ENCODE peak calls at places on chromosomes 7 and 10, in four cellular contexts. V is HFFc6, T is foreskin fibroblast, X is brain microvascular endothelial cell. O is an unnamed sample.

GRCh38 chr7:69429817-69430501 is 168.3 kb upstream of the AUTS2 start:
- DNase-seq in T (no peak), X (no peak), V (no peak), O (no peak)

GRCh38 chr7:64113981-64114380 is 68.7 kb downstream of the ZNF727 start:
- DNase-seq in T (no peak), V (no peak), X (no peak), O (no peak)

GRCh38 chr10:104640339-104641149 is 546 bp upstream of the SORCS3 start:
- DNase-seq in X (no peak), V (no peak), T (no peak), O (no peak)

GRCh38 chr7:45622058-45622457 is 47.9 kb downstream of the ADCY1 start:
- DNase-seq in X (no peak), T (no peak), V (no peak), O (no peak)

GRCh38 chr10:96828609-96829008 is 3.5 kb upstream of the LCOR start:
- DNase-seq in V (no peak), X (no peak), T (no peak), O (no peak)

GRCh38 chr10:36023939-36024338 is 381.8 kb upstream of the FZD8 start:
- DNase-seq in X (peak), T (peak), V (peak), O (no peak)

GRCh38 chr7:75531359-75531821 is 39.3 kb downstream of the SPDYE5 start:
- DNase-seq in X (no peak), T (peak), V (no peak), O (no peak)

GRCh38 chr10:37634351-37634880 is 223.0 kb downstream of the ZNF248 start:
- DNase-seq in X (no peak), T (no peak), V (no peak), O (no peak)

GRCh38 chr10:125201108-125201524 is 40.8 kb upstream of the CTBP2 start:
- DNase-seq in T (peak), V (peak), X (peak), O (no peak)

GRCh38 chr7:72032934-72033333 is 379.2 kb downstream of the CALN1 start:
- DNase-seq in T (no peak), X (no peak), V (no peak), O (no peak)

GRCh38 chr10:63865210-63865609 is 344.0 kb downstream of the REEP3 start:
- DNase-seq in V (no peak), X (no peak), T (no peak), O (no peak)

GRCh38 chr10:114662651-114663217 is 4.7 kb upstream of the ABLIM1 start:
- DNase-seq in X (no peak), V (no peak), T (no peak), O (no peak)

GRCh38 chr7:101669307-101669706 is 40.2 kb upstream of the MYL10 start:
- DNase-seq in V (no peak), T (no peak), X (no peak), O (no peak)

GRCh38 chr7:33893377-33893776 is 12.0 kb upstream of the BMPER start:
- DNase-seq in V (no peak), X (no peak), T (no peak), O (no peak)

GRCh38 chr7:64183126-64183742 is 23.8 kb upstream of the ZNF735 start:
- DNase-seq in T (no peak), V (no peak), X (no peak), O (no peak)

GRCh38 chr10:119931873-119932272 is 39.3 kb downstream of the SEC23IP start:
- DNase-seq in V (no peak), X (no peak), T (no peak), O (no peak)

GRCh38 chr10:33010132-33011037 is 52.4 kb upstream of the ITGB1 start:
- DNase-seq in X (peak), T (peak), V (peak), O (no peak)

GRCh38 chr7:64876792-64877713 is 26.0 kb upstream of the ZNF273 start:
- DNase-seq in V (no peak), X (peak), T (no peak), O (peak)

GRCh38 chr7:28855538-28856217 is 102.5 kb downstream of the TRIL start:
- DNase-seq in X (peak), V (peak), T (peak), O (no peak)

GRCh38 chr10:89653410-89653828 is 8.4 kb upstream of the PANK1 start:
- DNase-seq in X (peak), T (no peak), V (no peak), O (no peak)

GRCh38 chr10:80611481-80611880 is 73.8 kb downstream of the SH2D4B start:
- DNase-seq in X (no peak), V (no peak), T (no peak), O (no peak)

GRCh38 chr7:30351724-30352123 is 67.3 kb downstream of the ZNRF2 start:
- DNase-seq in V (no peak), X (no peak), T (no peak), O (no peak)

GRCh38 chr7:13945670-13946069 is 43.8 kb downstream of the ETV1 start:
- DNase-seq in X (no peak), V (no peak), T (no peak), O (no peak)

GRCh38 chr10:97053285-97053684 is 132.5 kb downstream of the SLIT1 start:
- DNase-seq in V (no peak), T (no peak), X (no peak), O (no peak)

GRCh38 chr7:70571403-70571911 is 560.5 kb upstream of the GALNT17 start:
- DNase-seq in X (peak), T (no peak), V (no peak), O (no peak)

GRCh38 chr7:80181411-80181810 is 46.8 kb downstream of the GNAI1 start:
- DNase-seq in X (no peak), V (no peak), T (no peak), O (no peak)

GRCh38 chr7:143023047-143023446 is 3.9 kb downstream of the OR9A2 start:
- DNase-seq in V (no peak), X (no peak), T (no peak), O (no peak)

GRCh38 chr10:117537436-117537903 is 5.1 kb upstream of the EMX2 start:
- DNase-seq in T (peak), X (no peak), V (no peak), O (no peak)

GRCh38 chr7:100465702-100466311 is 1.7 kb upstream of the SPACDR start:
- DNase-seq in X (peak), V (peak), T (peak), O (no peak)

GRCh38 chr10:76251773-76252617 is 820.6 kb downstream of the LRMDA start:
- DNase-seq in X (no peak), V (peak), T (peak), O (no peak)

GRCh38 chr10:90751107-90751997 is 106.5 kb downstream of the HTR7 start:
- DNase-seq in T (peak), X (peak), V (peak), O (no peak)

GRCh38 chr7:22630069-22630468 is 96.9 kb upstream of the IL6 start:
- DNase-seq in V (no peak), T (no peak), X (no peak), O (no peak)

GRCh38 chr10:125054664-125055273 is 105.6 kb downstream of the CTBP2 start:
- DNase-seq in T (no peak), X (no peak), V (no peak), O (no peak)

GRCh38 chr10:74032900-74033655 is 35.2 kb downstream of the VCL start:
- DNase-seq in V (no peak), T (no peak), X (no peak), O (no peak)

GRCh38 chr7:155644178-155644970 is at the start of gene RBM33:
- DNase-seq in T (peak), V (peak), X (peak), O (no peak)

DNA sequence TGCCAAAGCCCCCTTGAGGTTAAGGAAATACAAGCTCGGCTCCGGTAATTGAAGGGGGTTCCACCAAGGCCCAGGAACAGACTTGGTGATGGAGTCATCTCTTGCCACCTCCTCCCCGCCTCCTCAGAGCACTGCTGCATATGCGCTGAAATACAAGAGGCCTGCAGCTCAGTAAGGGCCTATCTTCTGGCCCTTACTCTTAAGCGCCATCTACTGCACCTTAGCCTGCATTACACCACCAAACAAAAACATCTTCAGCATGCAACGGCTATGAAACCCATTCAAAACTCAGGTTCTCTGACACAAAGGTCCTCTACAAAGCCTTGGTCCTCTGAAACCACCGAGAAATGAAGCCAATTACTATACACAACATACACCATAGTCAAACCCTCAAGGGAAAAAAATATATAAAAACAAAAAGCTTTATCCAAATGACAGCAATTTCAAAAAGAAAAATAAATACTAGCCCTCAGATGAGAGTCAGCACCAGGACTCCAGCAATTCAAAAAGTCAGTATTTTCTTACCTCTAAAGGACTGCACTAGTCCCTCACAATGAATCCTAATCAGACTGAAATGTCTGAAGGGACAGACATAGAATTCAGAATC is 176.8 kb upstream of the TBX20 start:
- DNase-seq in X (no peak), V (no peak), T (no peak), O (no peak)
- TF ChIP-seq CTCF in X (peak), V (peak), T (peak), O (peak)

GRCh38 chr7:19621740-19622139 is 87.1 kb downstream of the POLR1F start:
- DNase-seq in T (no peak), V (no peak), X (peak), O (no peak)
- TF ChIP-seq CTCF in T (no peak), V (no peak), X (peak), O (peak)

DNA sequence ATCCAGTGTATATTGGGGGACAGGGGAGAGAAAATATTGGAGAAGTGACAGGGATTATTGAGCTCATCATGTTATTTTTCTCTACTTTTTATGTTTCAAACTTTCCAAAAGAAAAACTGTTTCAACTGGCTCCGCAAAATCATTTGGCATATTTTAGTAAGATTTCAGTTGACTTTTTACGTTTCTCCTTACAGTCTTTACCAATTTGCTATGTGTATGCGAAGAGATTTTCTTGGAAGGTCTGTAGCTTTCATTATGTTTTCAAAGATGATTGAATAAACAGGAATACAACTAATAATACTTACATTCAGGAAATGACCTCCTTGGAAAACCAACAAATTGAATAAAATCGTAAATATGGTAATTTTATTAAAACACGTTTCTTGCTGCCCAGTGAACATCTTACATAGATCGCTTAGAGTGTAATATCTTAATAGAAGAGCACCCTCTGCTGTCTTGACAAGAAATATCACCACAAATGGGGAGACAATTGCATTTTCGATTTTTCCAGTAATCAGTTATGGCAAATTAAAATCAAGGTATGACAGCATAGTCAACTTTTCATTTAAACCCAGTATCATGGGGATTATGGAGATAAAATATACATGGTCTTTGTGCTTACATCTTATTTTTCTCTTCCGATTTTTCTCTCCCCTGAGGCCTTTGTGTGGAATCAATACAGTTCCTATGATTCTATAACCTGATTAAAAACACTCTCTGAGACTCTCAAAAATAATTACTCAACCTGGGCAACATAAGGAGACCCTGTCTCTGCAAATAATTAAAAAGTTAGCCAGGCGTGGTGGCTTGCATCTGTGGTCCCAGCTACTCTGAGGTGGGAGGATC is 43.1 kb downstream of the MBL2 start:
- DNase-seq in X (no peak), T (peak), V (peak), O (no peak)
- TF ChIP-seq CTCF in X (peak), T (peak), V (peak), O (peak)

DNA sequence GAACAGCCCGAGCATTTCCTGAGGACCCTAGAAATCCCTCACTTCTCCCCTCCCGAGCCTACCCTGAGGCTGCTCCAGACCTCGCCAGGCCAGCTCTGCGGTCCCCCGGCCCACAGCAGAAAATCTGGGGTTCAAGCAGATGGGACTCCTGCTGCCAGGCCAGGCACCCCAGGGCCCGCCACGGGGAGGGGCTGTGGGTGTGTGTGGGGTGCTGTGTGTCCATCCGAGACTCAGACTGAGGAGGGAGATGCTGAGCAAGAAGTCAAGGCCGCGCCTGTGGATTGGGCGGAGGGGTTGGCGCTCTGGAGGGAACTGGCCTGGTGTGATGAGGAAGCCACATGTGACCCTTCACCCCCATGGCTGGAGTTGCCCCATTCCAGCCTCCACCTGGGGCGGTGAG is 51.1 kb downstream of the YKT6 start:
- DNase-seq in X (no peak), V (no peak), T (no peak), O (no peak)
- TF ChIP-seq CTCF in X (no peak), V (no peak), T (no peak), O (no peak)

GRCh38 chr10:110208614-110209398 is 1.4 kb downstream of the MXI1 start:
- DNase-seq in V (peak), X (no peak), T (peak), O (no peak)
- TF ChIP-seq CTCF in V (peak), X (peak), T (peak), O (peak)

DNA sequence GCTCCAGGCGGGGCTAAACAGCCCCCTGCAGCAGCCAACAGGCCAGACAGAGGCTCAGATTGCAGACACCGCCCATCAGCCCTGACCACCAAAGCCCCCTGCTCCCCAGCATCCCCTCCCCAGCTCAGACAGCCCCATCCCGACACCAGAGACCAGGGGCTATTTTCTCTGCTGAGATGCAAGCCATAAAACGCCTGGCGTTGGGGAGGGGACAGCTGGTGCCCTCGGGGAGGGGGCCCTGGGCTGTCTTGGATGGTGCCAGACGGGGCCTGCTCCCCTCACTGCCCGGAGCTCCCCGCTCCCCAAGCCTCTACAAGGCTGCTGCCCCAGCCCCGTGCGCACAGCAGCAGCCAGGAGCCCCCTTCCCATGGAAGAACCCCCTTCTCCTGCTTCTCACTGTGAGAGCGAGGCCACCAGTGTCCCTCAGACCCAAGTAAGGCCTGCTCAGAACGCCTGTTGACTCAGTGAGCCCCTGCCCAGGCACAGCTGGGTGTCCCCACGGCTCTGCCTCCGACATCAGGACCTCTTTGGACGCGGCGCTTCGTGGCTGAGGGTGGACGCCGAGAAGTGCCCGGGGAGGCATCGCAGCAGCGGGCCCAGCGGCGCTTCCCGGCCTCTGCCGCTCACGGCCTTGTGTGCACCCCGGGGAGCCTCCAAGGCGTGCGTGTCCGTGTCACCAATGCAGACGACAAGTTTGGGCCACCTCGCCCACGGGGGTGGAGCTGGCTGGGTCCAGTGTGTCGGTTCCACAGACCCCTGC is 32.0 kb downstream of the GET4 start:
- DNase-seq in T (no peak), X (no peak), V (no peak), O (no peak)
- TF ChIP-seq CTCF in T (no peak), X (no peak), V (no peak), O (no peak)

GRCh38 chr10:82148764-82149163 is 273.8 kb downstream of the NRG3 start:
- DNase-seq in V (no peak), T (no peak), X (no peak), O (no peak)

DNA sequence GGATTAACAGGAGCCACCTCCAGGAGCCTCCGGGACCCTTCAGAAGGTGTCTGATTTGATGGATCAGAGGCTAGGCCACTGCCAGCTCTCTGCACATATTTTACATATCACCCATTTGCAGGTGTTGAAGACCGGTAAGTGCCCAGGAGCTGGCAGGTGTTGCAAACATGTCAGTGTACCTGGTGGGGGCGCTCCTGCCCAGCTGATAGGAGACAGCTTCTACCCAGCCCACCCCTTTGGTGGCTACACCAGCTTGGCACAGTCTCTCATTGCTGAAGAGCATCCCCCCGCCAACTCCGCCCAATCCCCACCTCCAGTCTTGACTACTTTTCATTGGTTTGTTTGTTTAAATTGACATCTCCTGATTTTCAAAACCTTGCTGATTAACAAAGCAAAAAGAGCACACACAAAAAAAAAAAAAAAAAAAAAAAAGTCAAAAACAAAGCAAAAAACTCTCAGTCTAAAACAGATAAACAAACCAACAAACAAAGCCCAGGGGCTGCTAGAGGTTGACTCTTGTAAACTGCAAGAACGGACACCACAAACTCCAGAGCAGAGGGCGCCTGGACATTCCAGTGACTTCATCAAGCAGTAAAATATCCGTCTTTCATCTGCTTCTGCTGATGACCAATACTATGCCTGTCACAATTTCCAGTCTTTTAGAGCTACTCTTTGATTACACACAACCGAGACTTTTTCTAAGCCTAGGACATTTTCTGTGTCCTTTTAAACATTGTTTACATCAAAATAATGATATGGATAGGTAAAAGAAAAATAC is 275.3 kb downstream of the NRG3 start:
- DNase-seq in V (no peak), T (peak), X (no peak), O (no peak)
- TF ChIP-seq CTCF in V (no peak), T (no peak), X (no peak), O (peak)

GRCh38 chr10:72645263-72645858 is 19.5 kb upstream of the MICU1 start:
- DNase-seq in X (no peak), T (no peak), V (no peak), O (no peak)
- TF ChIP-seq CTCF in X (no peak), T (no peak), V (no peak), O (no peak)

GRCh38 chr10:45353176-45353575 is 20.8 kb upstream of the ALOX5 start:
- DNase-seq in X (no peak), T (no peak), V (no peak), O (no peak)

GRCh38 chr10:45354261-45354660 is 19.8 kb upstream of the ALOX5 start:
- DNase-seq in V (peak), T (no peak), X (no peak), O (no peak)

GRCh38 chr10:45355494-45355893 is 18.5 kb upstream of the ALOX5 start:
- DNase-seq in V (no peak), T (no peak), X (no peak), O (no peak)
- TF ChIP-seq CTCF in V (no peak), T (no peak), X (no peak), O (no peak)

DNA sequence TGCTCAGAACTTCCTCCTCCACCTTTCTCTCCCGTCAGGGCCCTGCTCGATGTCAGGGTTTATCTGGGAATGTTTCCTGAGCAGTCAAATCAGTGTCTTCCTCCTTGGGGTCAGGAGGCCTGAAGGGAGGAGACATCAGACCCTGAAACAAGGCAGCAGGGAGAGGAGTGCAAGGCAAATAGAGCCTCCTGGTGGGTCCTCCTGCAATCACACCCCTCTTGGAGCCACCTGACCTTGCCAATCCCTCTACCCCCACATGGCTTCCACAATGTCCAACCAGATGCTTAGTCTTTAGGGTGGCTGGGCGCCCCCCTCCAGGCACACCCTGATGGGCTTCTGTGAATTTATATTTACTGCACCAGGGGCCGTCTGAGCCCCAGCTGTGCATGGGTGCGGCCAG is 12.2 kb downstream of the GPR26 start:
- DNase-seq in V (no peak), T (no peak), X (no peak), O (peak)
- TF ChIP-seq CTCF in V (peak), T (no peak), X (no peak), O (no peak)

O was measured in chondrocyte.